ENCODE peak calls at places on chromosome 19, in ten cellular contexts. One of them, this sample, is unnamed.

GRCh38 chr19:15288146-15288963 is 44.0 kb downstream of the BRD4 start:
- DNase-seq in RWPE1: no peak
- DNase-seq in ureter: no peak
- DNase-seq in stimulated activated CD4-positive, alpha-beta T cell treated with anti-CD3 and anti-CD28 coated beads, Interleukin-12 subunit alpha, Interleukin-12 subunit beta, amount 100 ng/mL, for 4 hours: no peak
- DNase-seq in aorta: no peak
- DNase-seq in amniotic stem cell: no peak
- DNase-seq in heart right ventricle: no peak
- DNase-seq in hippocampal formation: peak; percentile 89
- DNase-seq in activated CD8-positive, alpha-beta memory T cell treated with anti-CD3 and anti-CD28 coated beads, Interleukin-2, amount 10 ng/mL, durations not matched to agents 7 days and 5 days: no peak
- DNase-seq in NCI-H446: peak; percentile 21
- DNase-seq in this sample: no peak

GRCh38 chr19:16319466-16319865 is 5.2 kb upstream of the KLF2 start:
- DNase-seq in RWPE1: no peak
- DNase-seq in ureter: no peak
- DNase-seq in stimulated activated CD4-positive, alpha-beta T cell treated with anti-CD3 and anti-CD28 coated beads, Interleukin-12 subunit alpha, Interleukin-12 subunit beta, amount 100 ng/mL, for 4 hours: no peak
- DNase-seq in aorta: no peak
- DNase-seq in amniotic stem cell: no peak
- DNase-seq in heart right ventricle: no peak
- DNase-seq in hippocampal formation: no peak
- DNase-seq in activated CD8-positive, alpha-beta memory T cell treated with anti-CD3 and anti-CD28 coated beads, Interleukin-2, amount 10 ng/mL, durations not matched to agents 7 days and 5 days: peak; percentile 55
- DNase-seq in NCI-H446: no peak
- DNase-seq in this sample: no peak

GRCh38 chr19:13839938-13840750 is 36.8 kb upstream of the NANOS3 start:
- DNase-seq in RWPE1: peak; percentile 71
- DNase-seq in ureter: peak; percentile 76
- DNase-seq in stimulated activated CD4-positive, alpha-beta T cell treated with anti-CD3 and anti-CD28 coated beads, Interleukin-12 subunit alpha, Interleukin-12 subunit beta, amount 100 ng/mL, for 4 hours: no peak
- DNase-seq in aorta: peak; percentile 93
- DNase-seq in amniotic stem cell: peak; percentile 66
- DNase-seq in heart right ventricle: no peak
- DNase-seq in hippocampal formation: no peak
- DNase-seq in activated CD8-positive, alpha-beta memory T cell treated with anti-CD3 and anti-CD28 coated beads, Interleukin-2, amount 10 ng/mL, durations not matched to agents 7 days and 5 days: peak; percentile 71
- DNase-seq in NCI-H446: no peak
- DNase-seq in this sample: peak; percentile 62

GRCh38 chr19:35403116-35403760 is 32.4 kb downstream of the GPR42 start:
- DNase-seq in RWPE1: no peak
- DNase-seq in ureter: no peak
- DNase-seq in stimulated activated CD4-positive, alpha-beta T cell treated with anti-CD3 and anti-CD28 coated beads, Interleukin-12 subunit alpha, Interleukin-12 subunit beta, amount 100 ng/mL, for 4 hours: no peak
- DNase-seq in aorta: no peak
- DNase-seq in amniotic stem cell: no peak
- DNase-seq in heart right ventricle: no peak
- DNase-seq in hippocampal formation: no peak
- DNase-seq in activated CD8-positive, alpha-beta memory T cell treated with anti-CD3 and anti-CD28 coated beads, Interleukin-2, amount 10 ng/mL, durations not matched to agents 7 days and 5 days: no peak
- DNase-seq in NCI-H446: no peak
- DNase-seq in this sample: no peak

GRCh38 chr19:56142897-56143434 is 1.9 kb downstream of the ZNF444 start:
- DNase-seq in RWPE1: no peak
- DNase-seq in ureter: no peak
- DNase-seq in stimulated activated CD4-positive, alpha-beta T cell treated with anti-CD3 and anti-CD28 coated beads, Interleukin-12 subunit alpha, Interleukin-12 subunit beta, amount 100 ng/mL, for 4 hours: no peak
- DNase-seq in aorta: no peak
- DNase-seq in amniotic stem cell: no peak
- DNase-seq in heart right ventricle: no peak
- DNase-seq in hippocampal formation: no peak
- DNase-seq in activated CD8-positive, alpha-beta memory T cell treated with anti-CD3 and anti-CD28 coated beads, Interleukin-2, amount 10 ng/mL, durations not matched to agents 7 days and 5 days: no peak
- DNase-seq in NCI-H446: no peak
- DNase-seq in this sample: no peak

GRCh38 chr19:10981496-10981895 is 20.7 kb downstream of the SMARCA4 start:
- DNase-seq in RWPE1: no peak
- DNase-seq in ureter: no peak
- DNase-seq in stimulated activated CD4-positive, alpha-beta T cell treated with anti-CD3 and anti-CD28 coated beads, Interleukin-12 subunit alpha, Interleukin-12 subunit beta, amount 100 ng/mL, for 4 hours: no peak
- DNase-seq in aorta: no peak
- DNase-seq in amniotic stem cell: no peak
- DNase-seq in heart right ventricle: no peak
- DNase-seq in hippocampal formation: no peak
- DNase-seq in activated CD8-positive, alpha-beta memory T cell treated with anti-CD3 and anti-CD28 coated beads, Interleukin-2, amount 10 ng/mL, durations not matched to agents 7 days and 5 days: no peak
- DNase-seq in NCI-H446: no peak
- DNase-seq in this sample: no peak

GRCh38 chr19:12237143-12237839 is 57.4 kb downstream of the ZNF44 start:
- DNase-seq in RWPE1: no peak
- DNase-seq in ureter: peak; percentile 53
- DNase-seq in stimulated activated CD4-positive, alpha-beta T cell treated with anti-CD3 and anti-CD28 coated beads, Interleukin-12 subunit alpha, Interleukin-12 subunit beta, amount 100 ng/mL, for 4 hours: no peak
- DNase-seq in aorta: no peak
- DNase-seq in amniotic stem cell: no peak
- DNase-seq in heart right ventricle: no peak
- DNase-seq in hippocampal formation: no peak
- DNase-seq in activated CD8-positive, alpha-beta memory T cell treated with anti-CD3 and anti-CD28 coated beads, Interleukin-2, amount 10 ng/mL, durations not matched to agents 7 days and 5 days: no peak
- DNase-seq in NCI-H446: no peak
- DNase-seq in this sample: no peak

GRCh38 chr19:48627211-48627864 is 8.0 kb downstream of the SPHK2 start:
- DNase-seq in RWPE1: no peak
- DNase-seq in ureter: no peak
- DNase-seq in stimulated activated CD4-positive, alpha-beta T cell treated with anti-CD3 and anti-CD28 coated beads, Interleukin-12 subunit alpha, Interleukin-12 subunit beta, amount 100 ng/mL, for 4 hours: no peak
- DNase-seq in aorta: peak; percentile 74
- DNase-seq in amniotic stem cell: no peak
- DNase-seq in heart right ventricle: no peak
- DNase-seq in hippocampal formation: no peak
- DNase-seq in activated CD8-positive, alpha-beta memory T cell treated with anti-CD3 and anti-CD28 coated beads, Interleukin-2, amount 10 ng/mL, durations not matched to agents 7 days and 5 days: peak; percentile 72
- DNase-seq in NCI-H446: no peak
- DNase-seq in this sample: peak; percentile 38

GRCh38 chr19:33063356-33064116 is 1.2 kb downstream of the RHPN2 start:
- DNase-seq in RWPE1: peak; percentile 20
- DNase-seq in ureter: no peak
- DNase-seq in stimulated activated CD4-positive, alpha-beta T cell treated with anti-CD3 and anti-CD28 coated beads, Interleukin-12 subunit alpha, Interleukin-12 subunit beta, amount 100 ng/mL, for 4 hours: no peak
- DNase-seq in aorta: no peak
- DNase-seq in amniotic stem cell: no peak
- DNase-seq in heart right ventricle: peak; percentile 17
- DNase-seq in hippocampal formation: no peak
- DNase-seq in activated CD8-positive, alpha-beta memory T cell treated with anti-CD3 and anti-CD28 coated beads, Interleukin-2, amount 10 ng/mL, durations not matched to agents 7 days and 5 days: no peak
- DNase-seq in NCI-H446: peak; percentile 34
- DNase-seq in this sample: no peak

GRCh38 chr19:4369888-4370260 is 26.5 kb downstream of the MPND start:
- DNase-seq in RWPE1: peak; percentile 43
- DNase-seq in ureter: peak; percentile 77
- DNase-seq in stimulated activated CD4-positive, alpha-beta T cell treated with anti-CD3 and anti-CD28 coated beads, Interleukin-12 subunit alpha, Interleukin-12 subunit beta, amount 100 ng/mL, for 4 hours: peak; percentile 75
- DNase-seq in aorta: no peak
- DNase-seq in amniotic stem cell: no peak
- DNase-seq in heart right ventricle: no peak
- DNase-seq in hippocampal formation: peak; percentile 33
- DNase-seq in activated CD8-positive, alpha-beta memory T cell treated with anti-CD3 and anti-CD28 coated beads, Interleukin-2, amount 10 ng/mL, durations not matched to agents 7 days and 5 days: peak; percentile 89
- DNase-seq in NCI-H446: no peak
- DNase-seq in this sample: peak; percentile 59

GRCh38 chr19:13015361-13016231 is 20.3 kb downstream of the NFIX start:
- DNase-seq in RWPE1: no peak
- DNase-seq in ureter: no peak
- DNase-seq in stimulated activated CD4-positive, alpha-beta T cell treated with anti-CD3 and anti-CD28 coated beads, Interleukin-12 subunit alpha, Interleukin-12 subunit beta, amount 100 ng/mL, for 4 hours: no peak
- DNase-seq in aorta: no peak
- DNase-seq in amniotic stem cell: no peak
- DNase-seq in heart right ventricle: no peak
- DNase-seq in hippocampal formation: no peak
- DNase-seq in activated CD8-positive, alpha-beta memory T cell treated with anti-CD3 and anti-CD28 coated beads, Interleukin-2, amount 10 ng/mL, durations not matched to agents 7 days and 5 days: no peak
- DNase-seq in NCI-H446: no peak
- DNase-seq in this sample: no peak

GRCh38 chr19:16084067-16084685 is 7.9 kb downstream of the TPM4 start:
- DNase-seq in RWPE1: no peak
- DNase-seq in ureter: no peak
- DNase-seq in stimulated activated CD4-positive, alpha-beta T cell treated with anti-CD3 and anti-CD28 coated beads, Interleukin-12 subunit alpha, Interleukin-12 subunit beta, amount 100 ng/mL, for 4 hours: no peak
- DNase-seq in aorta: no peak
- DNase-seq in amniotic stem cell: no peak
- DNase-seq in heart right ventricle: no peak
- DNase-seq in hippocampal formation: no peak
- DNase-seq in activated CD8-positive, alpha-beta memory T cell treated with anti-CD3 and anti-CD28 coated beads, Interleukin-2, amount 10 ng/mL, durations not matched to agents 7 days and 5 days: no peak
- DNase-seq in NCI-H446: no peak
- DNase-seq in this sample: no peak

GRCh38 chr19:12364391-12365093 is 941 bp downstream of the ZNF442 start:
- DNase-seq in RWPE1: peak; percentile 8
- DNase-seq in ureter: peak; percentile 46
- DNase-seq in stimulated activated CD4-positive, alpha-beta T cell treated with anti-CD3 and anti-CD28 coated beads, Interleukin-12 subunit alpha, Interleukin-12 subunit beta, amount 100 ng/mL, for 4 hours: peak; percentile 2
- DNase-seq in aorta: peak; percentile 75
- DNase-seq in amniotic stem cell: peak; percentile 12
- DNase-seq in heart right ventricle: peak; percentile 12
- DNase-seq in hippocampal formation: no peak
- DNase-seq in activated CD8-positive, alpha-beta memory T cell treated with anti-CD3 and anti-CD28 coated beads, Interleukin-2, amount 10 ng/mL, durations not matched to agents 7 days and 5 days: no peak
- DNase-seq in NCI-H446: no peak
- DNase-seq in this sample: no peak

GRCh38 chr19:49468746-49469447 is 5.1 kb upstream of the FLT3LG start:
- DNase-seq in RWPE1: peak; percentile 68
- DNase-seq in ureter: peak; percentile 83
- DNase-seq in stimulated activated CD4-positive, alpha-beta T cell treated with anti-CD3 and anti-CD28 coated beads, Interleukin-12 subunit alpha, Interleukin-12 subunit beta, amount 100 ng/mL, for 4 hours: no peak
- DNase-seq in aorta: peak; percentile 89
- DNase-seq in amniotic stem cell: no peak
- DNase-seq in heart right ventricle: peak; percentile 92
- DNase-seq in hippocampal formation: no peak
- DNase-seq in activated CD8-positive, alpha-beta memory T cell treated with anti-CD3 and anti-CD28 coated beads, Interleukin-2, amount 10 ng/mL, durations not matched to agents 7 days and 5 days: peak; percentile 98
- DNase-seq in NCI-H446: no peak
- DNase-seq in this sample: peak; percentile 66

GRCh38 chr19:47266401-47266885 is 8.2 kb upstream of the INAFM1 start:
- DNase-seq in RWPE1: no peak
- DNase-seq in ureter: no peak
- DNase-seq in stimulated activated CD4-positive, alpha-beta T cell treated with anti-CD3 and anti-CD28 coated beads, Interleukin-12 subunit alpha, Interleukin-12 subunit beta, amount 100 ng/mL, for 4 hours: no peak
- DNase-seq in aorta: no peak
- DNase-seq in amniotic stem cell: no peak
- DNase-seq in heart right ventricle: no peak
- DNase-seq in hippocampal formation: no peak
- DNase-seq in activated CD8-positive, alpha-beta memory T cell treated with anti-CD3 and anti-CD28 coated beads, Interleukin-2, amount 10 ng/mL, durations not matched to agents 7 days and 5 days: no peak
- DNase-seq in NCI-H446: no peak
- DNase-seq in this sample: no peak

GRCh38 chr19:29549105-29550070 is 23.6 kb downstream of the VSTM2B start:
- DNase-seq in RWPE1: no peak
- DNase-seq in ureter: no peak
- DNase-seq in stimulated activated CD4-positive, alpha-beta T cell treated with anti-CD3 and anti-CD28 coated beads, Interleukin-12 subunit alpha, Interleukin-12 subunit beta, amount 100 ng/mL, for 4 hours: no peak
- DNase-seq in aorta: no peak
- DNase-seq in amniotic stem cell: no peak
- DNase-seq in heart right ventricle: no peak
- DNase-seq in hippocampal formation: no peak
- DNase-seq in activated CD8-positive, alpha-beta memory T cell treated with anti-CD3 and anti-CD28 coated beads, Interleukin-2, amount 10 ng/mL, durations not matched to agents 7 days and 5 days: no peak
- DNase-seq in NCI-H446: no peak
- DNase-seq in this sample: no peak

GRCh38 chr19:7863971-7864718 is 10.0 kb downstream of the PRR36 start:
- DNase-seq in RWPE1: no peak
- DNase-seq in ureter: peak; percentile 41
- DNase-seq in stimulated activated CD4-positive, alpha-beta T cell treated with anti-CD3 and anti-CD28 coated beads, Interleukin-12 subunit alpha, Interleukin-12 subunit beta, amount 100 ng/mL, for 4 hours: no peak
- DNase-seq in aorta: no peak
- DNase-seq in amniotic stem cell: no peak
- DNase-seq in heart right ventricle: no peak
- DNase-seq in hippocampal formation: no peak
- DNase-seq in activated CD8-positive, alpha-beta memory T cell treated with anti-CD3 and anti-CD28 coated beads, Interleukin-2, amount 10 ng/mL, durations not matched to agents 7 days and 5 days: no peak
- DNase-seq in NCI-H446: no peak
- DNase-seq in this sample: no peak

GRCh38 chr19:45423589-45424190 is at the start of gene ERCC1:
- DNase-seq in RWPE1: peak; percentile 99
- DNase-seq in ureter: peak; percentile 96
- DNase-seq in stimulated activated CD4-positive, alpha-beta T cell treated with anti-CD3 and anti-CD28 coated beads, Interleukin-12 subunit alpha, Interleukin-12 subunit beta, amount 100 ng/mL, for 4 hours: peak; percentile 60
- DNase-seq in aorta: peak; percentile 99
- DNase-seq in amniotic stem cell: peak; percentile 90
- DNase-seq in heart right ventricle: peak; percentile 95
- DNase-seq in hippocampal formation: peak; percentile 85
- DNase-seq in activated CD8-positive, alpha-beta memory T cell treated with anti-CD3 and anti-CD28 coated beads, Interleukin-2, amount 10 ng/mL, durations not matched to agents 7 days and 5 days: peak; percentile 96
- DNase-seq in NCI-H446: peak; percentile 94
- DNase-seq in this sample: peak; percentile 91

GRCh38 chr19:38455031-38455430 is 21.5 kb downstream of the RYR1 start:
- DNase-seq in RWPE1: no peak
- DNase-seq in ureter: no peak
- DNase-seq in stimulated activated CD4-positive, alpha-beta T cell treated with anti-CD3 and anti-CD28 coated beads, Interleukin-12 subunit alpha, Interleukin-12 subunit beta, amount 100 ng/mL, for 4 hours: no peak
- DNase-seq in aorta: no peak
- DNase-seq in amniotic stem cell: no peak
- DNase-seq in heart right ventricle: no peak
- DNase-seq in hippocampal formation: no peak
- DNase-seq in activated CD8-positive, alpha-beta memory T cell treated with anti-CD3 and anti-CD28 coated beads, Interleukin-2, amount 10 ng/mL, durations not matched to agents 7 days and 5 days: no peak
- DNase-seq in NCI-H446: no peak
- DNase-seq in this sample: peak; percentile 6

GRCh38 chr19:46915386-46915785 is 54.6 kb downstream of the ARHGAP35 start:
- DNase-seq in RWPE1: no peak
- DNase-seq in ureter: no peak
- DNase-seq in stimulated activated CD4-positive, alpha-beta T cell treated with anti-CD3 and anti-CD28 coated beads, Interleukin-12 subunit alpha, Interleukin-12 subunit beta, amount 100 ng/mL, for 4 hours: no peak
- DNase-seq in aorta: no peak
- DNase-seq in amniotic stem cell: no peak
- DNase-seq in heart right ventricle: no peak
- DNase-seq in hippocampal formation: no peak
- DNase-seq in activated CD8-positive, alpha-beta memory T cell treated with anti-CD3 and anti-CD28 coated beads, Interleukin-2, amount 10 ng/mL, durations not matched to agents 7 days and 5 days: no peak
- DNase-seq in NCI-H446: no peak
- DNase-seq in this sample: no peak

GRCh38 chr19:17183858-17184271 is 31.3 kb upstream of the USE1 start:
- DNase-seq in RWPE1: no peak
- DNase-seq in ureter: no peak
- DNase-seq in stimulated activated CD4-positive, alpha-beta T cell treated with anti-CD3 and anti-CD28 coated beads, Interleukin-12 subunit alpha, Interleukin-12 subunit beta, amount 100 ng/mL, for 4 hours: no peak
- DNase-seq in aorta: no peak
- DNase-seq in amniotic stem cell: no peak
- DNase-seq in heart right ventricle: no peak
- DNase-seq in hippocampal formation: peak; percentile 7
- DNase-seq in activated CD8-positive, alpha-beta memory T cell treated with anti-CD3 and anti-CD28 coated beads, Interleukin-2, amount 10 ng/mL, durations not matched to agents 7 days and 5 days: peak; percentile 76
- DNase-seq in NCI-H446: no peak
- DNase-seq in this sample: no peak

GRCh38 chr19:11018743-11019142 is 57.9 kb downstream of the SMARCA4 start:
- DNase-seq in RWPE1: no peak
- DNase-seq in ureter: peak; percentile 79
- DNase-seq in stimulated activated CD4-positive, alpha-beta T cell treated with anti-CD3 and anti-CD28 coated beads, Interleukin-12 subunit alpha, Interleukin-12 subunit beta, amount 100 ng/mL, for 4 hours: no peak
- DNase-seq in aorta: no peak
- DNase-seq in amniotic stem cell: no peak
- DNase-seq in heart right ventricle: no peak
- DNase-seq in hippocampal formation: no peak
- DNase-seq in activated CD8-positive, alpha-beta memory T cell treated with anti-CD3 and anti-CD28 coated beads, Interleukin-2, amount 10 ng/mL, durations not matched to agents 7 days and 5 days: no peak
- DNase-seq in NCI-H446: no peak
- DNase-seq in this sample: peak; percentile 24

GRCh38 chr19:18317998-18318800 is 4.7 kb downstream of the LSM4 start:
- DNase-seq in RWPE1: no peak
- DNase-seq in ureter: no peak
- DNase-seq in stimulated activated CD4-positive, alpha-beta T cell treated with anti-CD3 and anti-CD28 coated beads, Interleukin-12 subunit alpha, Interleukin-12 subunit beta, amount 100 ng/mL, for 4 hours: peak; percentile 38
- DNase-seq in aorta: no peak
- DNase-seq in amniotic stem cell: no peak
- DNase-seq in heart right ventricle: no peak
- DNase-seq in hippocampal formation: no peak
- DNase-seq in activated CD8-positive, alpha-beta memory T cell treated with anti-CD3 and anti-CD28 coated beads, Interleukin-2, amount 10 ng/mL, durations not matched to agents 7 days and 5 days: peak; percentile 71
- DNase-seq in NCI-H446: no peak
- DNase-seq in this sample: no peak

GRCh38 chr19:29273000-29273691 is 60.2 kb upstream of the UQCRFS1 start:
- DNase-seq in RWPE1: no peak
- DNase-seq in ureter: peak; percentile 19
- DNase-seq in stimulated activated CD4-positive, alpha-beta T cell treated with anti-CD3 and anti-CD28 coated beads, Interleukin-12 subunit alpha, Interleukin-12 subunit beta, amount 100 ng/mL, for 4 hours: no peak
- DNase-seq in aorta: no peak
- DNase-seq in amniotic stem cell: no peak
- DNase-seq in heart right ventricle: no peak
- DNase-seq in hippocampal formation: no peak
- DNase-seq in activated CD8-positive, alpha-beta memory T cell treated with anti-CD3 and anti-CD28 coated beads, Interleukin-2, amount 10 ng/mL, durations not matched to agents 7 days and 5 days: no peak
- DNase-seq in NCI-H446: no peak
- DNase-seq in this sample: no peak

GRCh38 chr19:623974-624373 is 9.4 kb downstream of the POLRMT start:
- DNase-seq in RWPE1: no peak
- DNase-seq in ureter: no peak
- DNase-seq in stimulated activated CD4-positive, alpha-beta T cell treated with anti-CD3 and anti-CD28 coated beads, Interleukin-12 subunit alpha, Interleukin-12 subunit beta, amount 100 ng/mL, for 4 hours: no peak
- DNase-seq in aorta: no peak
- DNase-seq in amniotic stem cell: peak; percentile 78
- DNase-seq in heart right ventricle: no peak
- DNase-seq in hippocampal formation: no peak
- DNase-seq in activated CD8-positive, alpha-beta memory T cell treated with anti-CD3 and anti-CD28 coated beads, Interleukin-2, amount 10 ng/mL, durations not matched to agents 7 days and 5 days: no peak
- DNase-seq in NCI-H446: no peak
- DNase-seq in this sample: no peak

GRCh38 chr19:7611541-7612279 is 16.0 kb downstream of the CAMSAP3 start:
- DNase-seq in RWPE1: no peak
- DNase-seq in ureter: no peak
- DNase-seq in stimulated activated CD4-positive, alpha-beta T cell treated with anti-CD3 and anti-CD28 coated beads, Interleukin-12 subunit alpha, Interleukin-12 subunit beta, amount 100 ng/mL, for 4 hours: no peak
- DNase-seq in aorta: no peak
- DNase-seq in amniotic stem cell: no peak
- DNase-seq in heart right ventricle: no peak
- DNase-seq in hippocampal formation: no peak
- DNase-seq in activated CD8-positive, alpha-beta memory T cell treated with anti-CD3 and anti-CD28 coated beads, Interleukin-2, amount 10 ng/mL, durations not matched to agents 7 days and 5 days: no peak
- DNase-seq in NCI-H446: no peak
- DNase-seq in this sample: no peak

GRCh38 chr19:13269348-13269747 is 119.1 kb downstream of the IER2 start:
- DNase-seq in RWPE1: no peak
- DNase-seq in ureter: no peak
- DNase-seq in stimulated activated CD4-positive, alpha-beta T cell treated with anti-CD3 and anti-CD28 coated beads, Interleukin-12 subunit alpha, Interleukin-12 subunit beta, amount 100 ng/mL, for 4 hours: no peak
- DNase-seq in aorta: no peak
- DNase-seq in amniotic stem cell: no peak
- DNase-seq in heart right ventricle: no peak
- DNase-seq in hippocampal formation: no peak
- DNase-seq in activated CD8-positive, alpha-beta memory T cell treated with anti-CD3 and anti-CD28 coated beads, Interleukin-2, amount 10 ng/mL, durations not matched to agents 7 days and 5 days: no peak
- DNase-seq in NCI-H446: no peak
- DNase-seq in this sample: no peak

GRCh38 chr19:39133431-39134270 is 8.1 kb downstream of the PAK4 start:
- DNase-seq in RWPE1: no peak
- DNase-seq in ureter: no peak
- DNase-seq in stimulated activated CD4-positive, alpha-beta T cell treated with anti-CD3 and anti-CD28 coated beads, Interleukin-12 subunit alpha, Interleukin-12 subunit beta, amount 100 ng/mL, for 4 hours: no peak
- DNase-seq in aorta: no peak
- DNase-seq in amniotic stem cell: no peak
- DNase-seq in heart right ventricle: no peak
- DNase-seq in hippocampal formation: no peak
- DNase-seq in activated CD8-positive, alpha-beta memory T cell treated with anti-CD3 and anti-CD28 coated beads, Interleukin-2, amount 10 ng/mL, durations not matched to agents 7 days and 5 days: no peak
- DNase-seq in NCI-H446: no peak
- DNase-seq in this sample: no peak